ENCODE peak calls at places on chromosomes 1 and 21, in eight cellular contexts. I, A, J, M, R, V, D and C are unnamed samples.

GRCh38 chr1:154759196-154759595 is 110.9 kb downstream of the KCNN3 start:
- DNase-seq in I (no peak), A (no peak), J (no peak), M (no peak), R (no peak), V (no peak), D (peak), C (no peak)

GRCh38 chr1:24015226-24016210 is 35.4 kb upstream of the SRSF10 start:
- DNase-seq in I (peak), A (no peak), J (no peak), M (no peak), R (peak), V (no peak), D (no peak), C (no peak)

GRCh38 chr21:45557611-45558043 is 15.4 kb upstream of the SLC19A1 start:
- DNase-seq in I (no peak), A (no peak), J (no peak), M (no peak), R (no peak), V (no peak), D (no peak), C (no peak)

GRCh38 chr1:35324486-35324885 is 56.0 kb downstream of the ZMYM4 start:
- DNase-seq in I (no peak), A (no peak), J (no peak), M (no peak), R (no peak), V (no peak), D (no peak), C (no peak)

GRCh38 chr1:24384251-24385090 is 29.1 kb downstream of the STPG1 start:
- DNase-seq in I (no peak), A (no peak), J (no peak), M (no peak), R (no peak), V (no peak), D (peak), C (no peak)

GRCh38 chr1:109502368-109502851 is 7.1 kb downstream of the AMIGO1 start:
- DNase-seq in I (no peak), A (no peak), J (no peak), M (no peak), R (no peak), V (no peak), D (no peak), C (no peak)

GRCh38 chr1:194658090-194658439 is 1471.7 kb upstream of the B3GALT2 start:
- DNase-seq in I (no peak), A (no peak), J (no peak), M (no peak), R (no peak), V (no peak), D (no peak), C (no peak)

GRCh38 chr21:36428789-36429671 is 43.8 kb downstream of the CHAF1B start:
- DNase-seq in I (no peak), A (no peak), J (no peak), M (no peak), R (no peak), V (no peak), D (no peak), C (no peak)

GRCh38 chr1:31931241-31932225 is 6.6 kb downstream of the PTP4A2 start:
- DNase-seq in I (no peak), A (no peak), J (no peak), M (no peak), R (peak), V (no peak), D (no peak), C (no peak)

GRCh38 chr1:155073377-155074272 is 5.0 kb upstream of the EFNA3 start:
- DNase-seq in I (no peak), A (no peak), J (no peak), M (no peak), R (no peak), V (no peak), D (no peak), C (no peak)

GRCh38 chr21:43911015-43911934 is 46.3 kb downstream of the AGPAT3 start:
- DNase-seq in I (no peak), A (no peak), J (no peak), M (no peak), R (peak), V (no peak), D (no peak), C (no peak)

GRCh38 chr1:59272507-59272906 is 24.4 kb upstream of the FGGY start:
- DNase-seq in I (no peak), A (no peak), J (peak), M (no peak), R (no peak), V (no peak), D (no peak), C (no peak)

GRCh38 chr21:22444990-22445389 is 1446.8 kb downstream of the NCAM2 start:
- DNase-seq in I (no peak), A (no peak), J (no peak), M (no peak), R (no peak), V (no peak), D (no peak), C (no peak)

GRCh38 chr1:227746676-227747075 is 11.4 kb downstream of the SNAP47 start:
- DNase-seq in I (no peak), A (no peak), J (no peak), M (no peak), R (no peak), V (no peak), D (no peak), C (no peak)

GRCh38 chr1:53521900-53522552 is 62.8 kb downstream of the DMRTB1 start:
- DNase-seq in I (no peak), A (no peak), J (no peak), M (no peak), R (no peak), V (no peak), D (no peak), C (no peak)

GRCh38 chr1:20702416-20702815 is 15.4 kb downstream of the KIF17 start:
- DNase-seq in I (no peak), A (no peak), J (no peak), M (no peak), R (no peak), V (no peak), D (no peak), C (no peak)

GRCh38 chr1:237394263-237394662 is 352.3 kb downstream of the RYR2 start:
- DNase-seq in I (no peak), A (no peak), J (no peak), M (no peak), R (no peak), V (no peak), D (no peak), C (no peak)

GRCh38 chr1:36750706-36751105 is 268.0 kb upstream of the CSF3R start:
- DNase-seq in I (no peak), A (no peak), J (no peak), M (no peak), R (no peak), V (no peak), D (no peak), C (no peak)

GRCh38 chr21:17796037-17796403 is 23.1 kb downstream of the C21orf91 start:
- DNase-seq in I (no peak), A (no peak), J (no peak), M (no peak), R (no peak), V (no peak), D (no peak), C (no peak)

GRCh38 chr1:7105258-7105657 is 320.0 kb downstream of the CAMTA1 start:
- DNase-seq in I (no peak), A (no peak), J (no peak), M (no peak), R (no peak), V (no peak), D (no peak), C (no peak)

GRCh38 chr1:160584784-160585183 is 5.5 kb upstream of the CD84 start:
- DNase-seq in I (no peak), A (no peak), J (no peak), M (no peak), R (no peak), V (no peak), D (no peak), C (no peak)

GRCh38 chr1:48069662-48070432 is 72.7 kb upstream of the TRABD2B start:
- DNase-seq in I (no peak), A (no peak), J (no peak), M (no peak), R (no peak), V (no peak), D (no peak), C (no peak)

GRCh38 chr1:87632232-87632631 is 303.6 kb downstream of the LMO4 start:
- DNase-seq in I (no peak), A (no peak), J (no peak), M (no peak), R (no peak), V (no peak), D (no peak), C (no peak)

GRCh38 chr1:167165948-167166702 is 54.6 kb upstream of the POU2F1 start:
- DNase-seq in I (no peak), A (no peak), J (no peak), M (no peak), R (peak), V (no peak), D (no peak), C (no peak)

GRCh38 chr1:206486995-206487788 is 16.9 kb downstream of the IKBKE start:
- DNase-seq in I (no peak), A (no peak), J (no peak), M (no peak), R (no peak), V (no peak), D (no peak), C (no peak)

GRCh38 chr1:86648255-86648654 is 56.1 kb upstream of the SH3GLB1 start:
- DNase-seq in I (no peak), A (no peak), J (no peak), M (no peak), R (no peak), V (no peak), D (no peak), C (no peak)

GRCh38 chr1:2942410-2942809 is 78.9 kb upstream of the ACTRT2 start:
- DNase-seq in I (no peak), A (no peak), J (no peak), M (no peak), R (no peak), V (no peak), D (no peak), C (no peak)
- TF ChIP-seq CTCF in I (no peak), A (no peak), J (no peak), M (no peak), R (no peak), V (no peak), D (no peak), C (no peak)

GRCh38 chr1:62746086-62746808 is 37.7 kb upstream of the ATG4C start:
- DNase-seq in I (no peak), A (no peak), J (no peak), M (no peak), R (peak), V (no peak), D (no peak), C (no peak)
- H3K4me3 ChIP-seq in I (no peak), A (peak), J (no peak), M (no peak), R (no peak), V (no peak), D (peak), C (no peak)

DNA sequence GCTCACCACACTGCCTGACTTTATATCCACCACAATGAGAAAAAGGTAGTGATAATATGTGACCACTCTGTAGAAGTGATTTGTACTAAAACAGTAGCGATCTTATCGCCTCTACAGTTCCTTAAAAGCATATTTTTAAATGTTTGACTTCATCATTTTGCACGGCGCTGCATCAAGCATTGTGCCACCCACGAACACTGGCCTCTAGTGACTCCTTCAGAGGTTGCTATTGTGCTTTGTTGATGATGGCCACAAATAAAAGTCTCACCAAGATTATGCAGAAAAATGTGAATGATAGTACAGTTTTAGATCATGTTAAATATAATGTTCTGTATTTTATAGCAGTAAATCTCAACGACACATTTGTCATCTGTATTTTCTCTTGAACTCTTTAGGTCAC is 186.5 kb upstream of the NCAM2 start:
- DNase-seq in I (no peak), A (no peak), J (no peak), M (no peak), R (no peak), V (no peak), D (no peak), C (no peak)
- TF ChIP-seq CTCF in I (no peak), A (no peak), J (no peak), M (no peak), R (no peak), V (no peak), D (no peak), C (no peak)

GRCh38 chr21:38354231-38354630 is 97.4 kb downstream of the KCNJ15 start:
- DNase-seq in I (no peak), A (no peak), J (no peak), M (no peak), R (no peak), V (no peak), D (no peak), C (peak)
- H3K4me3 ChIP-seq in I (no peak), A (no peak), J (no peak), M (no peak), R (no peak), V (no peak), D (no peak), C (no peak)

DNA sequence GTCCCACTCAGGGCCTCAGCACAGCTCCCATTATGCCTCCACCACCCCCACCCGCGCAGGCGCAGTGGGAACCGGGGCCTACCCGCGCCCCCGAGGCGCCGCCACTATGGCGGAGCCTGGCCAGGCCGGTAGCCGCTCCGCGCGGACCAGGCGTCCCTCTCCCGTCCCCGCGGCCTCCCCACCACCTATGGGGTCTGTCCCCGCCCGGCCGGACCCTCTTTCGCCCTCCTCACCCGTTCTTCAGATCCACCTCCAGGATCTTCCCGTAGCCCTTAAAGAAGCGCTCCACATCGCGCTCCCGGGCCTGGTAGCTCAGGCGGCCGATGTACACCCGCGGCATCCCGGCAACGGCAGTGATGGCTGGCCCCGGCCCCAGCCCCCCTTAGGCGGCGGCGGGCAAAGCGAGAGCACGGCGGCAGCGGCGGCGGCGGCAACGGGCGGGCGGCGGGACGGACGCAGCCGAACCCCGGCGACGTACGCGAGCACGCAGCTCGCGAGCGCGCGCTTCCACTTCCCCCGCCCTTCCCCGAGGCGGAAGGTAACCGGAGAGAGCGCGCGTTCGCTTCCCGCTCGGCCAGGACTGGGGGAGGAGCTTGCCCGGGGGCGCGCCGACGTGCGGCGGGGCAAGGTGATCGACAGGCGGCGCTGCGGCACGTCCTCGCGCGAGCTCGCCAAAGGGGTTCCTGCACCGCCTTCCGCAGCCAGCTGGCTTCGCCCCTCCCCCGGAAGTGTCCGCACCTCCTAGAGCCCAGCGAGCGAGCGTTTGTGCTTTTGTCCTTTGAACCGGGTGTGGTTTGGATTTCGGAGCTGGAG is at the start of gene SRSF4:
- DNase-seq in I (peak), A (peak), J (peak), M (peak), R (peak), V (peak), D (peak), C (peak)
- TF ChIP-seq CTCF in I (peak), A (peak), J (peak), M (peak), R (peak), V (peak), D (peak), C (peak)